ENCODE peak calls at places on chromosomes 3 and 15, in ten cellular contexts. M is activated gamma-delta T cell treated with Interleukin-2 at 50 U/mL for 16 hours, V is NCI-H2081, D is activated T-cell treated with anti-CD3 and anti-CD28 coated beads for 1 hour, N is natural killer cell, E is HFFc6, A is AG09309, S is MV-4-11, P is GM19239, Y is IMR-90. F is an unnamed sample.

GRCh38 chr15:92232317-92232716 is 161.4 kb upstream of the ST8SIA2 start:
- DNase-seq in M (no peak), V (no peak), D (no peak), N (no peak), E (no peak), A (no peak), S (peak), P (no peak), Y (no peak), F (no peak)

GRCh38 chr15:68495221-68495950 is 63.4 kb upstream of the ITGA11 start:
- DNase-seq in M (no peak), V (no peak), D (no peak), N (no peak), E (no peak), A (no peak), S (no peak), P (no peak), Y (no peak), F (no peak)

GRCh38 chr15:53834214-53834613 is 74.8 kb upstream of the WDR72 start:
- DNase-seq in M (no peak), V (no peak), D (no peak), N (no peak), E (no peak), A (no peak), S (no peak), P (no peak), Y (no peak), F (no peak)

GRCh38 chr3:172635588-172635987 is 75.3 kb downstream of the NCEH1 start:
- DNase-seq in M (no peak), V (no peak), D (no peak), N (peak), E (no peak), A (no peak), S (no peak), P (peak), Y (peak), F (peak)

GRCh38 chr15:98920091-98920880 is 87.3 kb downstream of the PGPEP1L start:
- DNase-seq in M (no peak), V (no peak), D (no peak), N (no peak), E (no peak), A (no peak), S (no peak), P (no peak), Y (no peak), F (peak)

GRCh38 chr3:190319660-190320059 is 2.6 kb downstream of the CLDN1 start:
- DNase-seq in M (no peak), V (no peak), D (no peak), N (no peak), E (no peak), A (no peak), S (no peak), P (no peak), Y (peak), F (no peak)

GRCh38 chr3:179401561-179401960 is 49.7 kb downstream of the GNB4 start:
- DNase-seq in M (no peak), V (no peak), D (no peak), N (no peak), E (no peak), A (no peak), S (no peak), P (no peak), Y (no peak), F (no peak)

GRCh38 chr15:41936649-41937567 is 35.4 kb downstream of the EHD4 start:
- DNase-seq in M (peak), V (no peak), D (peak), N (peak), E (no peak), A (no peak), S (peak), P (no peak), Y (peak), F (no peak)

GRCh38 chr3:14210281-14210670 is 31.7 kb downstream of the LSM3 start:
- DNase-seq in M (no peak), V (no peak), D (no peak), N (no peak), E (no peak), A (no peak), S (no peak), P (no peak), Y (peak), F (no peak)

GRCh38 chr3:197023998-197024651 is 5.5 kb downstream of the MELTF start:
- DNase-seq in M (no peak), V (no peak), D (no peak), N (no peak), E (no peak), A (no peak), S (no peak), P (no peak), Y (no peak), F (peak)

GRCh38 chr3:23175361-23176073 is 27.6 kb upstream of the UBE2E2 start:
- DNase-seq in M (no peak), V (no peak), D (no peak), N (no peak), E (no peak), A (no peak), S (no peak), P (no peak), Y (no peak), F (no peak)